ENCODE peak calls at places on chromosomes 3 and 15, in seven cellular contexts. Q is NCI-H345; V is left lung; G is effector memory CD4-positive, alpha-beta T cell; X is T follicular helper cell; W is A549; U is activated B cell treated with CpG ODN at 0.5 μM for 24 hours. F is an unnamed sample.

GRCh38 chr15:86624261-86625036 is 544.8 kb downstream of the AGBL1 start:
- DNase-seq in Q (peak), V (no peak), G (peak), X (no peak), W (peak), U (no peak), F (peak)

GRCh38 chr3:71504250-71505036 is 79.1 kb downstream of the FOXP1 start:
- DNase-seq in Q (no peak), V (no peak), G (no peak), X (no peak), W (peak), U (no peak), F (no peak)

GRCh38 chr3:43162573-43163084 is 56.8 kb upstream of the POMGNT2 start:
- DNase-seq in Q (no peak), V (no peak), G (no peak), X (peak), W (no peak), U (no peak), F (peak)

GRCh38 chr15:70142072-70142321 is 44.3 kb upstream of the TLE3 start:
- DNase-seq in Q (no peak), V (no peak), G (no peak), X (no peak), W (no peak), U (no peak), F (no peak)

GRCh38 chr15:33068531-33068990 is 126.0 kb downstream of the FMN1 start:
- DNase-seq in Q (peak), V (peak), G (no peak), X (no peak), W (peak), U (no peak), F (no peak)

GRCh38 chr15:101044625-101045235 is 125.6 kb downstream of the LRRK1 start:
- DNase-seq in Q (no peak), V (no peak), G (no peak), X (no peak), W (no peak), U (peak), F (no peak)

GRCh38 chr15:42134617-42135243 is 21.7 kb downstream of the PLA2G4F start:
- DNase-seq in Q (no peak), V (no peak), G (no peak), X (no peak), W (no peak), U (no peak), F (no peak)

GRCh38 chr3:53803816-53804545 is 42.2 kb downstream of the CHDH start:
- DNase-seq in Q (no peak), V (no peak), G (no peak), X (no peak), W (no peak), U (no peak), F (no peak)

GRCh38 chr15:69466733-69467132 is 14.1 kb downstream of the RPLP1 start:
- DNase-seq in Q (no peak), V (no peak), G (no peak), X (no peak), W (no peak), U (no peak), F (no peak)

GRCh38 chr3:19945405-19946290 is 1.2 kb upstream of the RAB5A start:
- DNase-seq in Q (no peak), V (no peak), G (no peak), X (no peak), W (no peak), U (no peak), F (no peak)

F was measured in T-helper 22 cell.